ENCODE peak calls at places on chromosomes 16 and 17, in five cellular contexts. I, G, X, L and A are unnamed samples. For H3K4me1, the result is how much of the 10 kb centered on the place peaks cover.

GRCh38 chr17:41937970-41938851 is 7.8 kb downstream of the ODAD4 start:
- DNase-seq in I (no peak), G (no peak), X (no peak), L (no peak), A (no peak)

GRCh38 chr17:82090549-82091263 is 7.3 kb downstream of the FASN start:
- DNase-seq in I (no peak), G (no peak), X (no peak), L (no peak), A (no peak)

GRCh38 chr17:40963838-40964237 is 2.9 kb downstream of the KRT39 start:
- DNase-seq in I (no peak), G (no peak), X (no peak), L (no peak), A (peak)

GRCh38 chr17:29256735-29257466 is 10.2 kb downstream of the CRYBA1 start:
- DNase-seq in I (no peak), G (no peak), X (no peak), L (no peak), A (no peak)

GRCh38 chr16:50534958-50535357 is 13.2 kb upstream of the NKD1 start:
- DNase-seq in I (no peak), G (no peak), X (no peak), L (no peak), A (no peak)

GRCh38 chr17:27980035-27980434 is 62.4 kb upstream of the NLK start:
- DNase-seq in I (no peak), G (no peak), X (no peak), L (no peak), A (no peak)

GRCh38 chr16:51155199-51155607 is 4.1 kb upstream of the SALL1 start:
- DNase-seq in I (peak), G (no peak), X (no peak), L (no peak), A (no peak)

GRCh38 chr17:40151414-40151955 is 11.1 kb downstream of the CASC3 start:
- DNase-seq in I (no peak), G (no peak), X (no peak), L (no peak), A (no peak)

GRCh38 chr17:82400830-82401229 is 17.3 kb upstream of the HEXD start:
- DNase-seq in I (no peak), G (peak), X (peak), L (peak), A (no peak)

GRCh38 chr16:53714080-53715050 is 10.4 kb downstream of the FTO start:
- DNase-seq in I (no peak), G (peak), X (no peak), L (no peak), A (no peak)

GRCh38 chr17:65558683-65559311 is 2.7 kb downstream of the AXIN2 start:
- DNase-seq in I (peak), G (no peak), X (no peak), L (no peak), A (no peak)

GRCh38 chr17:57597531-57598453 is 147.3 kb downstream of the CCDC182 start:
- DNase-seq in I (peak), G (peak), X (peak), L (no peak), A (peak)

GRCh38 chr17:42184717-42185496 is at the start of gene HCRT:
- DNase-seq in I (no peak), G (no peak), X (no peak), L (no peak), A (peak)

GRCh38 chr16:76059701-76060100 is 217.5 kb upstream of the CNTNAP4 start:
- DNase-seq in I (no peak), G (no peak), X (no peak), L (no peak), A (no peak)

GRCh38 chr17:79034931-79035485 is 11.0 kb downstream of the C1QTNF1 start:
- DNase-seq in I (no peak), G (no peak), X (no peak), L (no peak), A (no peak)

GRCh38 chr16:70018254-70018653 is 67.1 kb downstream of the CLEC18A start:
- DNase-seq in I (no peak), G (no peak), X (peak), L (peak), A (peak)

GRCh38 chr17:56373981-56374380 is 219.5 kb upstream of the NOG start:
- DNase-seq in I (no peak), G (no peak), X (no peak), L (no peak), A (no peak)

GRCh38 chr16:21194771-21195301 is 16.5 kb downstream of the ZP2 start:
- DNase-seq in I (no peak), G (no peak), X (no peak), L (no peak), A (no peak)

GRCh38 chr16:85054948-85055502 is 27.4 kb downstream of the KIAA0513 start:
- DNase-seq in I (no peak), G (no peak), X (no peak), L (no peak), A (no peak)
- H3K4me1 ChIP-seq in I (under half), G (under half), X (under half), L (under half), A (under half)

GRCh38 chr16:57638381-57638780 is 10.0 kb downstream of the ADGRG1 start:
- DNase-seq in I (no peak), G (no peak), X (no peak), L (no peak), A (peak)
- H3K4me1 ChIP-seq in I (under half), G (under half), X (under half), L (under half), A (under half)

GRCh38 chr16:89423709-89424260 is 66.6 kb downstream of the ANKRD11 start:
- DNase-seq in I (no peak), G (no peak), X (no peak), L (no peak), A (no peak)

GRCh38 chr16:89425523-89425922 is 64.8 kb downstream of the ANKRD11 start:
- DNase-seq in I (no peak), G (no peak), X (no peak), L (no peak), A (no peak)

GRCh38 chr16:89422905-89423630 is 67.3 kb downstream of the ANKRD11 start:
- DNase-seq in I (no peak), G (no peak), X (no peak), L (peak), A (no peak)

GRCh38 chr16:89420204-89420603 is 70.2 kb downstream of the ANKRD11 start:
- DNase-seq in I (no peak), G (no peak), X (no peak), L (no peak), A (no peak)

GRCh38 chr16:89422527-89422904 is 67.8 kb downstream of the ANKRD11 start:
- DNase-seq in I (no peak), G (peak), X (no peak), L (no peak), A (no peak)
- H3K4me1 ChIP-seq in I (under half), G (under half), X (under half), L (half or more), A (under half)

DNA sequence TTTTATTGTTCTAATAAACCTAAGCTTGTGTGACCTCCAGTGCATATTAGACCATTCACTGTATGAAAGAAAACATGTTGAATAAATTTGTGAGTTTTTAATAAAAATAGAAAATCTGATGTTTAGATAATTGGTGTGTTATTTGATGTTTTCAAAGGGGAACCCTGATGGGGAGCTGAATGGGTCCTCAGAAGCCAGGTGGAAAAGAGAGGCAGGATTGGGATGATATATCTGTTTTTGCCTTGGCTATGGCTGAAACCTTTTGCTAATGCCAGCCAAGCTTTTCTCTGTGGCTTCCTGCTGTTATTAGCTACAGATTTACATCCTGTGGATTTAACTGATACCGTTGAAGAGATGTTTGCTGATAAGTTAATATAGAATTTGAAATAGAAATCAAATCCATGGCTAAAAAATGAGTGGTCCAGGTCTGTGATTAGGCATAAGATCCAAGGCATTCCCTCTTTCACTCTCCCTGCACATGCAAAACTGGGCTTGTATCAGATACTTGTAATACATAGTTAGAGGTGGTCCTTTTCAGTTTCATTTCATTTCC is 4.2 kb upstream of the AATF start:
- DNase-seq in I (no peak), G (no peak), X (no peak), L (no peak), A (no peak)
- H3K4me1 ChIP-seq in I (under half), G (under half), X (under half), L (under half), A (under half)

GRCh38 chr16:2966043-2966802 is 2.1 kb downstream of the KREMEN2 start:
- DNase-seq in I (no peak), G (no peak), X (peak), L (no peak), A (no peak)

GRCh38 chr16:2968368-2968737 is 795 bp upstream of the PAQR4 start:
- DNase-seq in I (no peak), G (no peak), X (peak), L (no peak), A (peak)

GRCh38 chr16:2967721-2968161 is 1.4 kb upstream of the PAQR4 start:
- DNase-seq in I (no peak), G (no peak), X (no peak), L (no peak), A (no peak)

GRCh38 chr16:2966803-2967184 is 2.4 kb upstream of the PAQR4 start:
- DNase-seq in I (no peak), G (no peak), X (peak), L (no peak), A (no peak)

GRCh38 chr16:2967211-2967631 is 1.9 kb upstream of the PAQR4 start:
- DNase-seq in I (no peak), G (no peak), X (no peak), L (no peak), A (no peak)
- H3K4me1 ChIP-seq in I (under half), G (half or more), X (half or more), L (under half), A (under half)

DNA sequence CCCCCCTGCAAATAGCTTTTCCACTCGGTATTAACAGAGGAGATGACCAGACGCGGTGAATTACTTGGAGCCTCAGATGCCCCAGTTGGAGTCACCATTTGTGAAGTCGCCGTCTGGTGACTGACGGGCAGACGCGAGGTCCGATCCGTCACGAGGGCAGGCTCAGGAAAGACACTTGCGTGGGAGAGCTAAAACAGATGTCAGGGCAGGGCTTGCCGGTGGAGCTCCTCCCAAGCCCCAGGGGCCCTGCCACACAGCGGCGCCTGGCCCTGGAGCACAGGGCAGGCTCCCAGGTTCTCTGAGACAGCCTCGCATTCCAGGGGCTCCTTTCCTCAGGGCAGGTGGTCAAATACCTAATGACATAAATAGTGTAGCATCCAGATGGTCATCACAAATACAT is 348.3 kb downstream of the C16orf95 start:
- DNase-seq in I (no peak), G (no peak), X (no peak), L (no peak), A (no peak)
- H3K4me1 ChIP-seq in I (under half), G (under half), X (under half), L (under half), A (under half)

GRCh38 chr16:85557976-85558589 is 55.0 kb upstream of the GSE1 start:
- DNase-seq in I (no peak), G (no peak), X (peak), L (peak), A (peak)
- H3K4me1 ChIP-seq in I (under half), G (under half), X (half or more), L (under half), A (under half)

GRCh38 chr17:76697702-76698465 is 12.9 kb downstream of the MXRA7 start:
- DNase-seq in I (no peak), G (no peak), X (no peak), L (no peak), A (no peak)
- H3K4me1 ChIP-seq in I (under half), G (half or more), X (under half), L (under half), A (under half)